ENCODE peak calls at places on chromosome 15, in six cellular contexts. L, Q, B, F, Z and T are unnamed samples.
A peak's percentile ranks its signal among the peaks of the same experiment; 100 is the strongest.

GRCh38 chr15:98785796-98786581 is 137.7 kb downstream of the IGF1R start:
- DNase-seq in L (no peak), Q (no peak), B (no peak), F (no peak), Z (no peak), T (no peak)

GRCh38 chr15:91075761-91076160 is 24.3 kb upstream of the SV2B start:
- DNase-seq in L (no peak), Q (no peak), B (no peak), F (no peak), Z (no peak), T (no peak)

GRCh38 chr15:65583701-65584100 is 27.2 kb downstream of the INTS14 start:
- DNase-seq in L (no peak), Q (no peak), B (no peak), F (peak; percentile 66), Z (no peak), T (no peak)

GRCh38 chr15:55434989-55435825 is 26.9 kb downstream of the PIERCE2 start:
- DNase-seq in L (peak; percentile 74), Q (peak; percentile 6), B (no peak), F (no peak), Z (no peak), T (no peak)

GRCh38 chr15:39075311-39075710 is 505.6 kb upstream of the THBS1 start:
- DNase-seq in L (no peak), Q (no peak), B (no peak), F (no peak), Z (no peak), T (no peak)

GRCh38 chr15:51751687-51752683 is 588 bp downstream of the TMOD2 start:
- DNase-seq in L (peak; percentile 31), Q (peak; percentile 26), B (peak; percentile 66), F (peak; percentile 53), Z (no peak), T (peak; percentile 68)

GRCh38 chr15:73114064-73114463 is 61.8 kb downstream of the NEO1 start:
- DNase-seq in L (no peak), Q (no peak), B (no peak), F (no peak), Z (no peak), T (no peak)

GRCh38 chr15:91129436-91129835 is 29.4 kb downstream of the SV2B start:
- DNase-seq in L (no peak), Q (no peak), B (no peak), F (no peak), Z (no peak), T (no peak)

GRCh38 chr15:57005244-57005643 is 86.8 kb downstream of the TCF12 start:
- DNase-seq in L (no peak), Q (no peak), B (no peak), F (no peak), Z (no peak), T (no peak)

GRCh38 chr15:81268881-81269601 is 54.9 kb downstream of the STARD5 start:
- DNase-seq in L (no peak), Q (no peak), B (peak; percentile 18), F (no peak), Z (no peak), T (no peak)

GRCh38 chr15:58487041-58487723 is 55.4 kb downstream of the LIPC start:
- DNase-seq in L (peak; percentile 75), Q (no peak), B (no peak), F (no peak), Z (no peak), T (no peak)

GRCh38 chr15:43168192-43169107 is 16.8 kb upstream of the CCNDBP1 start:
- DNase-seq in L (no peak), Q (no peak), B (no peak), F (no peak), Z (no peak), T (no peak)

GRCh38 chr15:74203914-74204431 is 1.4 kb upstream of the STRA6 start:
- DNase-seq in L (no peak), Q (no peak), B (peak; percentile 90), F (no peak), Z (no peak), T (peak; percentile 70)

GRCh38 chr15:61025746-61026256 is 203.3 kb downstream of the RORA start:
- DNase-seq in L (no peak), Q (no peak), B (no peak), F (no peak), Z (no peak), T (no peak)

GRCh38 chr15:77393471-77393840 is 26.4 kb downstream of the PEAK1 start:
- DNase-seq in L (no peak), Q (no peak), B (no peak), F (no peak), Z (no peak), T (no peak)

GRCh38 chr15:82621970-82622369 is 25.2 kb downstream of the CPEB1 start:
- DNase-seq in L (no peak), Q (no peak), B (no peak), F (no peak), Z (no peak), T (no peak)

GRCh38 chr15:94040523-94041248 is 190.7 kb upstream of the MCTP2 start:
- DNase-seq in L (no peak), Q (no peak), B (no peak), F (no peak), Z (no peak), T (no peak)

GRCh38 chr15:63442080-63442479 is 60.4 kb upstream of the CA12 start:
- DNase-seq in L (no peak), Q (no peak), B (no peak), F (no peak), Z (no peak), T (no peak)

GRCh38 chr15:77538011-77538410 is 94.7 kb downstream of the LINGO1 start:
- DNase-seq in L (no peak), Q (no peak), B (no peak), F (peak; percentile 31), Z (no peak), T (peak; percentile 80)

GRCh38 chr15:28984421-28985375 is 98.9 kb downstream of the APBA2 start:
- DNase-seq in L (no peak), Q (peak; percentile 28), B (no peak), F (no peak), Z (no peak), T (no peak)

GRCh38 chr15:55007561-55007960 is 189.2 kb downstream of the RSL24D1 start:
- DNase-seq in L (no peak), Q (no peak), B (peak; percentile 56), F (no peak), Z (no peak), T (no peak)

GRCh38 chr15:60620707-60621106 is 141.8 kb upstream of the ICE2 start:
- DNase-seq in L (no peak), Q (no peak), B (peak; percentile 76), F (no peak), Z (no peak), T (no peak)

GRCh38 chr15:66940368-66940767 is 125.0 kb upstream of the SMAD3 start:
- DNase-seq in L (no peak), Q (no peak), B (no peak), F (no peak), Z (no peak), T (peak; percentile 12)

GRCh38 chr15:100913961-100914360 is 5.2 kb upstream of the LRRK1 start:
- DNase-seq in L (no peak), Q (no peak), B (no peak), F (no peak), Z (no peak), T (peak; percentile 42)

GRCh38 chr15:43190178-43190577 is 5.0 kb downstream of the CCNDBP1 start:
- DNase-seq in L (no peak), Q (no peak), B (peak; percentile 81), F (no peak), Z (no peak), T (no peak)

GRCh38 chr15:100707229-100707628 is 104.8 kb downstream of the ASB7 start:
- DNase-seq in L (peak; percentile 81), Q (no peak), B (no peak), F (no peak), Z (no peak), T (no peak)

GRCh38 chr15:68801572-68802148 is 19.0 kb downstream of the ANP32A start:
- DNase-seq in L (no peak), Q (no peak), B (no peak), F (no peak), Z (no peak), T (peak; percentile 21)

GRCh38 chr15:99073008-99073714 is 31.7 kb upstream of the SYNM start:
- DNase-seq in L (no peak), Q (no peak), B (no peak), F (no peak), Z (no peak), T (no peak)

GRCh38 chr15:68894208-68894607 is 36.1 kb upstream of the SPESP1 start:
- DNase-seq in L (no peak), Q (no peak), B (no peak), F (no peak), Z (no peak), T (no peak)

GRCh38 chr15:24944939-24945338 is 9.8 kb upstream of the SNRPN start:
- DNase-seq in L (no peak), Q (no peak), B (no peak), F (no peak), Z (no peak), T (no peak)

GRCh38 chr15:65054333-65055200 is 9.4 kb downstream of the SLC51B start:
- DNase-seq in L (peak; percentile 82), Q (peak; percentile 54), B (peak; percentile 90), F (peak; percentile 51), Z (peak; percentile 12), T (peak; percentile 89)

GRCh38 chr15:49151831-49152230 is 3.6 kb downstream of the COPS2 start:
- DNase-seq in L (no peak), Q (no peak), B (no peak), F (no peak), Z (no peak), T (no peak)

GRCh38 chr15:72206677-72207000 is 9.1 kb upstream of the GRAMD2A start:
- DNase-seq in L (no peak), Q (no peak), B (no peak), F (no peak), Z (no peak), T (no peak)